ENCODE peak calls at places on chromosomes 2 and 18, in four cellular contexts. S is tibial nerve, D is neural progenitor cell, Q is H7. G is an unnamed sample.

GRCh38 chr2:112881217-112882000 is 29.6 kb upstream of the IL37 start:
- DNase-seq in Q (no peak), D (no peak), S (no peak), G (no peak)

GRCh38 chr18:5132987-5133386 is 64.1 kb downstream of the AKAIN1 start:
- DNase-seq in Q (no peak), S (no peak), D (no peak), G (no peak)

GRCh38 chr2:73701968-73702665 is 35.0 kb downstream of the TPRKB start:
- DNase-seq in Q (no peak), S (no peak), D (no peak), G (no peak)

GRCh38 chr2:64311948-64312621 is 141.9 kb upstream of the LGALSL start:
- DNase-seq in D (peak; percentile 78), S (peak; percentile 70), Q (peak; percentile 60), G (peak; percentile 42)

GRCh38 chr18:22678486-22678885 is 254.6 kb upstream of the RBBP8 start:
- DNase-seq in S (no peak), D (no peak), Q (no peak), G (no peak)

GRCh38 chr2:13260401-13260800 is 543.7 kb downstream of the TRIB2 start:
- DNase-seq in S (no peak), D (no peak), Q (no peak), G (no peak)

GRCh38 chr2:43524180-43524965 is 71.5 kb downstream of the THADA start:
- DNase-seq in D (no peak), Q (peak; percentile 4), S (no peak), G (no peak)

GRCh38 chr2:45123521-45124191 is 114.4 kb upstream of the SIX2 start:
- DNase-seq in D (no peak), Q (no peak), S (no peak), G (no peak)

GRCh38 chr2:114265256-114265655 is 177.2 kb upstream of the DPP10 start:
- DNase-seq in Q (no peak), S (no peak), D (no peak), G (no peak)

GRCh38 chr2:85692039-85692645 is 2.0 kb upstream of the GNLY start:
- DNase-seq in Q (no peak), S (no peak), D (no peak), G (no peak)

GRCh38 chr18:52465391-52465790 is 125.4 kb downstream of the DCC start:
- DNase-seq in Q (no peak), D (peak; percentile 19), S (no peak), G (no peak)

GRCh38 chr2:190862591-190862991 is 18.0 kb upstream of the GLS start:
- DNase-seq in Q (no peak), S (no peak), D (no peak), G (no peak)

GRCh38 chr18:23684515-23685197 is 4.6 kb upstream of the LAMA3 start:
- DNase-seq in Q (no peak), D (no peak), S (no peak), G (no peak)

GRCh38 chr2:22360735-22361374 is 1024.1 kb upstream of the KLHL29 start:
- DNase-seq in S (no peak), Q (no peak), D (no peak), G (no peak)

GRCh38 chr2:78262713-78263375 is 740.7 kb upstream of the LRRTM4 start:
- DNase-seq in D (no peak), Q (no peak), S (no peak), G (no peak)

GRCh38 chr2:228613133-228613532 is 431.6 kb upstream of the SPHKAP start:
- DNase-seq in S (no peak), D (no peak), Q (no peak), G (no peak)

GRCh38 chr18:10293966-10294365 is 160.5 kb upstream of the APCDD1 start:
- DNase-seq in S (no peak), D (peak; percentile 44), Q (no peak), G (no peak)

GRCh38 chr2:220002699-220003098 is 375.3 kb downstream of the SLC4A3 start:
- DNase-seq in S (no peak), Q (no peak), D (no peak), G (no peak)

GRCh38 chr2:21118302-21118920 is 5.4 kb upstream of the TDRD15 start:
- DNase-seq in Q (peak; percentile 28), D (peak; percentile 56), S (peak; percentile 38), G (peak; percentile 75)

GRCh38 chr2:167135691-167136090 is 247.4 kb downstream of the XIRP2 start:
- DNase-seq in Q (no peak), D (no peak), S (no peak), G (no peak)

GRCh38 chr2:220215785-220216184 is 588.4 kb downstream of the SLC4A3 start:
- DNase-seq in Q (no peak), D (no peak), S (no peak), G (no peak)

GRCh38 chr18:11842562-11842961 is 8.7 kb upstream of the CHMP1B start:
- DNase-seq in D (no peak), Q (no peak), S (no peak), G (no peak)

GRCh38 chr2:223537669-223538601 is 64.2 kb downstream of the SCG2 start:
- DNase-seq in D (no peak), Q (peak; percentile 7), S (no peak), G (no peak)

GRCh38 chr2:98902209-98903063 is 33.6 kb downstream of the CRACDL start:
- DNase-seq in Q (no peak), S (no peak), D (no peak), G (no peak)

GRCh38 chr2:3612639-3613523 is 18.0 kb downstream of the COLEC11 start:
- DNase-seq in S (no peak), Q (peak; percentile 31), D (no peak), G (no peak)

GRCh38 chr2:191983591-191983990 is 136.7 kb upstream of the CAVIN2 start:
- DNase-seq in Q (no peak), D (no peak), S (no peak), G (no peak)

GRCh38 chr2:97741251-97741650 is 27.9 kb downstream of the ZAP70 start:
- DNase-seq in S (no peak), D (no peak), Q (no peak), G (no peak)

GRCh38 chr18:31657823-31658669 is 26.3 kb downstream of the B4GALT6 start:
- DNase-seq in Q (no peak), D (no peak), S (no peak), G (no peak)

GRCh38 chr18:70671889-70672551 is 383.2 kb downstream of the SOCS6 start:
- DNase-seq in D (no peak), Q (no peak), S (no peak), G (no peak)

GRCh38 chr2:234463626-234464290 is 33.1 kb downstream of the ARL4C start:
- DNase-seq in Q (no peak), S (no peak), D (no peak), G (peak; percentile 73)

GRCh38 chr2:11356760-11357159 is 12.3 kb upstream of the ROCK2 start:
- DNase-seq in Q (no peak), D (no peak), S (no peak), G (no peak)

GRCh38 chr18:36297419-36298112 is at the start of gene FHOD3:
- DNase-seq in S (peak; percentile 16), D (peak; percentile 94), Q (peak; percentile 99), G (peak; percentile 97)

GRCh38 chr2:57333221-57333620 is 713.4 kb upstream of the VRK2 start:
- DNase-seq in Q (no peak), D (no peak), S (no peak), G (no peak)

GRCh38 chr2:118222643-118223486 is 134.6 kb downstream of the INSIG2 start:
- DNase-seq in D (peak; percentile 33), Q (no peak), S (no peak), G (no peak)

GRCh38 chr18:9428301-9428706 is 47.0 kb upstream of the RALBP1 start:
- DNase-seq in D (no peak), Q (no peak), S (no peak), G (peak; percentile 34)

GRCh38 chr2:183678908-183679307 is 554.7 kb downstream of the NUP35 start:
- DNase-seq in S (no peak), D (peak; percentile 18), Q (no peak), G (no peak)

GRCh38 chr2:217108575-217109027 is 248.7 kb upstream of the TNP1 start:
- DNase-seq in Q (no peak), D (no peak), S (no peak), G (no peak)

GRCh38 chr2:217105733-217106649 is 246.1 kb upstream of the TNP1 start:
- DNase-seq in S (no peak), Q (no peak), D (no peak), G (no peak)

GRCh38 chr2:217108086-217108485 is 248.2 kb upstream of the TNP1 start:
- DNase-seq in S (no peak), Q (no peak), D (no peak), G (no peak)

GRCh38 chr2:217107480-217107879 is 247.6 kb upstream of the TNP1 start:
- DNase-seq in S (no peak), Q (no peak), D (no peak), G (no peak)

DNA sequence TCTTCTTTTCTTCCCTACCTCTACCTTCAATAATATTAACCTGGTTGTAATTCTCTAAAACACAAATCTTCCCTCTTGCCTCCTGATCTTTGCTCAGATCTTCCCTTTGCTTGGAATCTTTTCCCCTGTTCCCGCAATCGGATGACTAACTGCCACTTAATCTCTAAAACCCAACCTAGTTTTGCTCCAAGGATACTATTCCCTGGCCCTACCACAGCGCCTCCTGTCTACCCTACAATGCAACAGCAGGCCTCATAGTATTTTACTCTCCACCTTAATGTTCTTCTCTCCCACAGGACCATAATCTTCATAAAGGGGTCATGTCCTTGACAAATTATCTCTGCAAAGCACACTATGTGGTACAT is 246.8 kb upstream of the TNP1 start:
- DNase-seq in D (peak; percentile 38), Q (no peak), S (no peak), G (no peak)
- H3K4me3 ChIP-seq in D (no peak overlapping the region), Q (no peak overlapping the region), S (no peak overlapping the region), G (no peak overlapping the region)

GRCh38 chr2:219001100-219001576 is 7.9 kb upstream of the CRYBA2 start:
- DNase-seq in Q (no peak), S (no peak), D (no peak), G (no peak)

GRCh38 chr2:218999021-218999880 is 6.0 kb upstream of the CRYBA2 start:
- DNase-seq in Q (peak; percentile 65), D (peak; percentile 50), S (no peak), G (peak; percentile 52)

GRCh38 chr2:218998414-218999002 is 5.3 kb upstream of the CRYBA2 start:
- DNase-seq in Q (no peak), D (no peak), S (no peak), G (no peak)

GRCh38 chr2:219000569-219000960 is 7.3 kb upstream of the CRYBA2 start:
- DNase-seq in D (no peak), S (no peak), Q (no peak), G (peak; percentile 60)

GRCh38 chr2:218999881-219000568 is 6.8 kb upstream of the CRYBA2 start:
- DNase-seq in Q (peak; percentile 89), D (peak; percentile 49), S (no peak), G (peak; percentile 82)
- H3K4me3 ChIP-seq in Q (peak overlapping the region; percentile 37), D (no peak overlapping the region), S (no peak overlapping the region), G (peak overlapping the region; percentile 16)

GRCh38 chr2:174343343-174343637 is 8.5 kb downstream of the SP9 start:
- DNase-seq in Q (peak; percentile 22), D (peak; percentile 31), S (no peak), G (no peak)

GRCh38 chr2:174341301-174341994 is 6.7 kb downstream of the SP9 start:
- DNase-seq in D (peak; percentile 91), S (peak; percentile 88), Q (peak; percentile 87), G (peak; percentile 90)

GRCh38 chr2:174342600-174343342 is 8.0 kb downstream of the SP9 start:
- DNase-seq in D (peak; percentile 64), Q (peak; percentile 61), S (no peak), G (no peak)

GRCh38 chr2:174340400-174341300 is 5.9 kb downstream of the SP9 start:
- DNase-seq in D (peak; percentile 85), Q (peak; percentile 80), S (no peak), G (peak; percentile 74)

GRCh38 chr2:174341995-174342571 is 7.3 kb downstream of the SP9 start:
- DNase-seq in Q (peak; percentile 68), S (no peak), D (peak; percentile 56), G (peak; percentile 63)
- H3K4me3 ChIP-seq in Q (peak overlapping the region; percentile 19), S (no peak overlapping the region), D (peak overlapping the region; percentile 44), G (peak overlapping the region; percentile 34)

GRCh38 chr2:46703588-46703987 is 212.0 kb downstream of the MCFD2 start:
- DNase-seq in S (no peak), D (no peak), Q (peak; percentile 31), G (no peak)
- H3K4me3 ChIP-seq in S (no peak overlapping the region), D (no peak overlapping the region), Q (no peak overlapping the region), G (no peak overlapping the region)

G was measured in SK-N-SH.